ENCODE peak calls at places on chromosomes 1 and 21, in ten cellular contexts. W is HCT116; O is stimulated activated CD4-positive, alpha-beta T cell treated with anti-CD3 and anti-CD28 coated beads, Interleukin-4, amount 100 ng/mL, for 1 hour; Q is stimulated activated CD8-positive, alpha-beta memory T cell treated with anti-CD3 and anti-CD28 coated beads, Interleukin-4, amount 100 ng/mL, for 4 hours; X is gastrocnemius medialis; E is anterior cingulate cortex; N is activated gamma-delta T cell treated with Interleukin-2 at 50 U/mL for 16 hours; J is GM04503; B is NAMALWA; Z is mesothelial cell of epicardium. F is an unnamed sample.

GRCh38 chr1:107544285-107544684 is 403.4 kb downstream of the NTNG1 start:
- DNase-seq in J (no peak), E (no peak), Z (no peak), X (no peak), B (no peak), W (no peak), Q (no peak), N (no peak), O (no peak), F (no peak)

GRCh38 chr1:17121881-17122280 is 2.6 kb upstream of the PADI2 start:
- DNase-seq in O (no peak), E (no peak), J (no peak), N (no peak), X (no peak), B (no peak), W (no peak), Q (no peak), Z (no peak), F (no peak)

GRCh38 chr1:196650403-196650802 is 1.4 kb upstream of the CFH start:
- DNase-seq in N (no peak), W (no peak), O (no peak), J (no peak), Q (no peak), Z (no peak), X (no peak), E (no peak), B (no peak), F (no peak)

GRCh38 chr1:40803902-40804301 is 20.3 kb downstream of the KCNQ4 start:
- DNase-seq in X (no peak), J (no peak), Z (no peak), Q (no peak), N (no peak), O (no peak), E (no peak), B (no peak), W (no peak), F (no peak)

GRCh38 chr21:34822957-34823356 is 154.2 kb downstream of the CLIC6 start:
- DNase-seq in B (no peak), Z (no peak), N (no peak), X (no peak), Q (no peak), E (no peak), O (no peak), J (no peak), W (no peak), F (no peak)

GRCh38 chr1:209883341-209883971 is 54.6 kb upstream of the SYT14 start:
- DNase-seq in Q (no peak), N (no peak), X (no peak), W (no peak), E (no peak), J (peak; percentile 77), O (no peak), B (no peak), Z (no peak), F (no peak)

GRCh38 chr1:105100102-105100501 is 1350.4 kb downstream of the AMY1C start:
- DNase-seq in N (no peak), E (no peak), X (no peak), J (no peak), B (no peak), Z (no peak), O (no peak), Q (no peak), W (no peak), F (peak; percentile 48)

GRCh38 chr1:94792473-94792875 is 27.7 kb upstream of the SLC44A3 start:
- DNase-seq in W (no peak), Q (no peak), X (no peak), J (no peak), N (no peak), Z (no peak), B (peak; percentile 70), O (no peak), E (no peak), F (no peak)

GRCh38 chr1:179753061-179753460 is 10.0 kb downstream of the FAM163A start:
- DNase-seq in X (no peak), O (no peak), Z (no peak), B (no peak), E (no peak), J (no peak), Q (no peak), N (no peak), W (no peak), F (no peak)

GRCh38 chr21:33212159-33212851 is 17.4 kb upstream of the IFNAR2 start:
- DNase-seq in W (no peak), E (no peak), N (peak; percentile 24), B (peak; percentile 55), J (no peak), Z (no peak), O (no peak), Q (no peak), X (no peak), F (no peak)

GRCh38 chr1:50861742-50862141 is 98.3 kb downstream of the FAF1 start:
- DNase-seq in N (no peak), W (no peak), J (no peak), O (no peak), B (no peak), Q (no peak), Z (no peak), E (no peak), X (no peak), F (no peak)

GRCh38 chr1:178451529-178451928 is 45.2 kb downstream of the CLEC20A start:
- DNase-seq in O (no peak), W (no peak), X (no peak), Z (no peak), J (peak; percentile 20), E (no peak), N (no peak), B (no peak), Q (no peak), F (no peak)

GRCh38 chr1:221182791-221183533 is 303.7 kb downstream of the HLX start:
- DNase-seq in Q (no peak), O (no peak), J (no peak), Z (no peak), W (no peak), X (no peak), E (no peak), N (no peak), B (no peak), F (no peak)

GRCh38 chr1:184483101-184483813 is 96.4 kb downstream of the C1orf21 start:
- DNase-seq in W (no peak), N (no peak), Z (no peak), B (no peak), E (no peak), X (peak; percentile 88), J (peak; percentile 66), O (no peak), Q (no peak), F (no peak)

GRCh38 chr1:203512830-203513578 is 19.1 kb downstream of the OPTC start:
- DNase-seq in O (peak; percentile 43), Z (no peak), B (peak; percentile 12), X (peak; percentile 19), Q (no peak), W (peak; percentile 75), N (no peak), J (peak; percentile 90), E (no peak), F (no peak)

GRCh38 chr1:12294076-12294475 is 64.2 kb downstream of the VPS13D start:
- DNase-seq in O (no peak), Z (no peak), Q (no peak), E (no peak), J (no peak), X (no peak), N (no peak), B (no peak), W (no peak), F (no peak)

GRCh38 chr1:108685524-108685923 is 6.6 kb upstream of the PRPF38B start:
- DNase-seq in X (no peak), N (no peak), E (no peak), Z (no peak), W (no peak), O (no peak), Q (no peak), B (no peak), J (no peak), F (no peak)

GRCh38 chr1:235567812-235568444 is 63.7 kb upstream of the B3GALNT2 start:
- DNase-seq in N (peak; percentile 18), W (no peak), Q (no peak), E (no peak), B (no peak), O (no peak), X (no peak), Z (no peak), J (no peak), F (no peak)

GRCh38 chr1:226656601-226657277 is 82.3 kb downstream of the ITPKB start:
- DNase-seq in J (peak; percentile 65), Q (no peak), N (no peak), B (peak; percentile 51), E (no peak), X (no peak), W (no peak), O (no peak), Z (no peak), F (peak; percentile 88)

GRCh38 chr1:154745286-154745731 is 124.8 kb downstream of the KCNN3 start:
- DNase-seq in W (no peak), Z (no peak), Q (no peak), N (no peak), E (no peak), O (no peak), J (no peak), B (no peak), X (no peak), F (no peak)

GRCh38 chr1:217369996-217370551 is 260.8 kb downstream of the GPATCH2 start:
- DNase-seq in Q (no peak), W (no peak), Z (no peak), O (no peak), B (no peak), X (no peak), J (no peak), E (no peak), N (no peak), F (no peak)

GRCh38 chr1:147833231-147833840 is 69.3 kb upstream of the GJA8 start:
- DNase-seq in E (no peak), J (no peak), Q (no peak), W (no peak), B (no peak), O (no peak), X (no peak), N (no peak), Z (no peak), F (no peak)

GRCh38 chr1:87120779-87121178 is 206.3 kb downstream of the HS2ST1 start:
- DNase-seq in E (no peak), J (no peak), N (no peak), X (no peak), B (peak; percentile 50), Q (no peak), O (no peak), Z (no peak), W (no peak), F (no peak)

GRCh38 chr1:188188317-188188716 is 1359.6 kb downstream of the PLA2G4A start:
- DNase-seq in O (no peak), Q (no peak), J (no peak), Z (no peak), E (no peak), W (no peak), B (no peak), N (no peak), X (no peak), F (no peak)

GRCh38 chr1:163275222-163275621 is 46.5 kb upstream of the NUF2 start:
- DNase-seq in Q (no peak), N (no peak), W (no peak), E (no peak), B (no peak), J (no peak), Z (no peak), X (no peak), O (no peak), F (no peak)

GRCh38 chr1:162357681-162358266 is 18.9 kb downstream of the SPATA46 start:
- DNase-seq in N (no peak), O (no peak), J (no peak), Z (no peak), X (no peak), W (peak; percentile 18), B (peak; percentile 58), E (no peak), Q (no peak), F (no peak)

GRCh38 chr1:82931051-82931450 is 1067.9 kb downstream of the TTLL7 start:
- DNase-seq in O (no peak), E (no peak), B (no peak), Z (no peak), N (no peak), J (no peak), X (no peak), Q (no peak), W (no peak), F (peak; percentile 68)

GRCh38 chr1:18736958-18737357 is 106.3 kb downstream of the PAX7 start:
- DNase-seq in X (no peak), W (no peak), O (no peak), N (no peak), B (no peak), J (no peak), E (no peak), Z (no peak), Q (no peak), F (no peak)

F was measured in DMS153.